ENCODE peak calls at places on chromosomes 5 and 9, in nine cellular contexts. One of them, this sample, is unnamed.

GRCh38 chr9:129161534-129161837 is 16.6 kb downstream of the IER5L start:
- DNase-seq in breast epithelium: no peak
- DNase-seq in GM23338: no peak
- DNase-seq in Panc1: no peak
- DNase-seq in stomach: no peak
- DNase-seq in prostate gland: no peak
- DNase-seq in suprapubic skin: no peak
- DNase-seq in transverse colon: no peak
- DNase-seq in H1: no peak
- DNase-seq in this sample: no peak

GRCh38 chr5:96036301-96036700 is 74.7 kb upstream of the ELL2 start:
- DNase-seq in H1: no peak
- DNase-seq in stomach: no peak
- DNase-seq in Panc1: no peak
- DNase-seq in breast epithelium: no peak
- DNase-seq in GM23338: no peak
- DNase-seq in prostate gland: no peak
- DNase-seq in suprapubic skin: no peak
- DNase-seq in transverse colon: no peak
- DNase-seq in this sample: no peak

GRCh38 chr5:99378443-99378842 is 449.6 kb upstream of the CHD1 start:
- DNase-seq in prostate gland: no peak
- DNase-seq in transverse colon: no peak
- DNase-seq in Panc1: no peak
- DNase-seq in breast epithelium: no peak
- DNase-seq in suprapubic skin: no peak
- DNase-seq in H1: no peak
- DNase-seq in stomach: no peak
- DNase-seq in GM23338: peak; percentile 21
- DNase-seq in this sample: no peak

GRCh38 chr9:81390802-81391456 is 298.4 kb downstream of the TLE1 start:
- DNase-seq in GM23338: no peak
- DNase-seq in stomach: no peak
- DNase-seq in transverse colon: no peak
- DNase-seq in suprapubic skin: no peak
- DNase-seq in Panc1: no peak
- DNase-seq in prostate gland: peak; percentile 47
- DNase-seq in breast epithelium: no peak
- DNase-seq in H1: no peak
- DNase-seq in this sample: no peak

GRCh38 chr9:17742065-17742464 is 163.2 kb downstream of the SH3GL2 start:
- DNase-seq in GM23338: peak; percentile 90
- DNase-seq in Panc1: no peak
- DNase-seq in transverse colon: no peak
- DNase-seq in stomach: no peak
- DNase-seq in H1: no peak
- DNase-seq in suprapubic skin: no peak
- DNase-seq in breast epithelium: no peak
- DNase-seq in prostate gland: no peak
- DNase-seq in this sample: no peak

GRCh38 chr5:96743065-96743768 is 64.5 kb downstream of the ERAP1 start:
- DNase-seq in H1: no peak
- DNase-seq in breast epithelium: no peak
- DNase-seq in Panc1: no peak
- DNase-seq in stomach: no peak
- DNase-seq in prostate gland: no peak
- DNase-seq in suprapubic skin: no peak
- DNase-seq in transverse colon: no peak
- DNase-seq in GM23338: peak; percentile 10
- DNase-seq in this sample: no peak

GRCh38 chr9:96884443-96884842 is 30.1 kb upstream of the ZNF782 start:
- DNase-seq in stomach: peak; percentile 47
- DNase-seq in GM23338: no peak
- DNase-seq in prostate gland: no peak
- DNase-seq in transverse colon: peak; percentile 50
- DNase-seq in suprapubic skin: no peak
- DNase-seq in breast epithelium: no peak
- DNase-seq in H1: no peak
- DNase-seq in Panc1: peak; percentile 45
- DNase-seq in this sample: no peak

GRCh38 chr5:137141779-137142178 is 357.3 kb downstream of the SPOCK1 start:
- DNase-seq in suprapubic skin: no peak
- DNase-seq in stomach: no peak
- DNase-seq in prostate gland: no peak
- DNase-seq in GM23338: no peak
- DNase-seq in breast epithelium: no peak
- DNase-seq in H1: no peak
- DNase-seq in transverse colon: no peak
- DNase-seq in Panc1: no peak
- DNase-seq in this sample: no peak

GRCh38 chr9:133122935-133123611 is 2.0 kb upstream of the RALGDS start:
- DNase-seq in breast epithelium: no peak
- DNase-seq in transverse colon: peak; percentile 30
- DNase-seq in suprapubic skin: peak; percentile 83
- DNase-seq in Panc1: no peak
- DNase-seq in prostate gland: no peak
- DNase-seq in H1: no peak
- DNase-seq in stomach: no peak
- DNase-seq in GM23338: peak; percentile 29
- DNase-seq in this sample: no peak

GRCh38 chr9:113331780-113332179 is 8.3 kb downstream of the WDR31 start:
- DNase-seq in transverse colon: no peak
- DNase-seq in Panc1: no peak
- DNase-seq in suprapubic skin: no peak
- DNase-seq in stomach: no peak
- DNase-seq in breast epithelium: no peak
- DNase-seq in GM23338: no peak
- DNase-seq in H1: no peak
- DNase-seq in prostate gland: no peak
- DNase-seq in this sample: no peak

GRCh38 chr9:76687861-76688374 is 76.3 kb upstream of the PCA3 start:
- DNase-seq in Panc1: no peak
- DNase-seq in transverse colon: no peak
- DNase-seq in stomach: peak; percentile 27
- DNase-seq in breast epithelium: no peak
- DNase-seq in prostate gland: no peak
- DNase-seq in H1: peak; percentile 23
- DNase-seq in GM23338: no peak
- DNase-seq in suprapubic skin: no peak
- DNase-seq in this sample: no peak

DNA sequence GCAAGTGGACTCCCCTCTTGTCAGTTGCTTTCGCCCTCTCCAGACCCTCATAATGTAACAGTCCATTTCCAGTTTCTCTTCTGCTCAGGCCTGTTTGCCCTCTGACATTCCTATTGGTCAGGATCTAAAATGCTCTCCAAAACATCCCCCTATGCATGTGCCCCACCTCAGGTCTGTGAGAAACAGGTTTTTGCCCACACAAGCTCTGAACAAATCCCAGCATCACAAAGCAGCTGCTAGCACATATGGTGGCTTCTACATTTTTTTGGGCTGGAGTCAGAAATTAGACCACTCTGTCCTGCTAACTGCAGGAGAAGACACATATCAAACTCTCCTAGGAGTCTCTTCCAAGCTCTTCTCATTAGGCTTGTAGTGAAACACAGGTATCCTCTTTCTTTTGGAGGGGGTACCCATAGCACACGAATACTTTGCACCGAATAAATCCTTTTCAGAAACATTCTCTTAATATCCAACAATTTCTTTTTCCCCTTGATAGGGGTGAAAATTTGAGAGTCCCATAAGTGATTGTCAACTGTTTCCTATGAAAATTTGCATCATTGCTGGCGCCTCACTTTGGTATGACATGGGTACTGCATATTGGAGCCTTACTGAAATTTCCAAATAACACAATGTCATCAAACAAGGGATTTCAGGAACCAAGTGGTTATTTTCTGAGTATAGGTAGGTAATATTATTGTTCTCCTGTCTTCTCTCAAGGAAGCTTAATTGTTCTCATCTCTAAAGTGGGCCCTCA is 19.3 kb upstream of the HSPA9 start:
- DNase-seq in GM23338: peak; percentile 39
- DNase-seq in Panc1: no peak
- DNase-seq in transverse colon: no peak
- DNase-seq in H1: no peak
- DNase-seq in stomach: no peak
- DNase-seq in breast epithelium: no peak
- DNase-seq in prostate gland: no peak
- DNase-seq in suprapubic skin: no peak
- DNase-seq in this sample: no peak
- H3K36me3 ChIP-seq in GM23338: no peaks in the 10 kb centered on the region
- H3K36me3 ChIP-seq in Panc1: no peaks in the 10 kb centered on the region
- H3K36me3 ChIP-seq in transverse colon: no peaks in the 10 kb centered on the region
- H3K36me3 ChIP-seq in H1: no peaks in the 10 kb centered on the region
- H3K36me3 ChIP-seq in stomach: no peaks in the 10 kb centered on the region
- H3K36me3 ChIP-seq in breast epithelium: no peaks in the 10 kb centered on the region
- H3K36me3 ChIP-seq in prostate gland: no peaks in the 10 kb centered on the region
- H3K36me3 ChIP-seq in suprapubic skin: no peaks in the 10 kb centered on the region
- H3K36me3 ChIP-seq in this sample: no peaks in the 10 kb centered on the region

GRCh38 chr9:91143162-91143561 is 218.6 kb downstream of the AUH start:
- DNase-seq in prostate gland: no peak
- DNase-seq in breast epithelium: no peak
- DNase-seq in stomach: no peak
- DNase-seq in GM23338: no peak
- DNase-seq in suprapubic skin: no peak
- DNase-seq in Panc1: no peak
- DNase-seq in transverse colon: no peak
- DNase-seq in H1: no peak
- DNase-seq in this sample: no peak

GRCh38 chr9:91143642-91144041 is 218.1 kb downstream of the AUH start:
- DNase-seq in suprapubic skin: no peak
- DNase-seq in GM23338: no peak
- DNase-seq in transverse colon: no peak
- DNase-seq in breast epithelium: no peak
- DNase-seq in stomach: no peak
- DNase-seq in prostate gland: no peak
- DNase-seq in Panc1: no peak
- DNase-seq in H1: no peak
- DNase-seq in this sample: no peak

GRCh38 chr9:91138760-91139159 is 223.0 kb downstream of the AUH start:
- DNase-seq in Panc1: no peak
- DNase-seq in GM23338: no peak
- DNase-seq in H1: no peak
- DNase-seq in prostate gland: no peak
- DNase-seq in transverse colon: no peak
- DNase-seq in stomach: no peak
- DNase-seq in suprapubic skin: no peak
- DNase-seq in breast epithelium: no peak
- DNase-seq in this sample: no peak

GRCh38 chr9:91144782-91145181 is 216.9 kb downstream of the AUH start:
- DNase-seq in suprapubic skin: no peak
- DNase-seq in Panc1: no peak
- DNase-seq in GM23338: no peak
- DNase-seq in transverse colon: no peak
- DNase-seq in H1: no peak
- DNase-seq in breast epithelium: no peak
- DNase-seq in stomach: no peak
- DNase-seq in prostate gland: no peak
- DNase-seq in this sample: no peak

GRCh38 chr9:91141407-91141973 is 220.2 kb downstream of the AUH start:
- DNase-seq in Panc1: no peak
- DNase-seq in prostate gland: no peak
- DNase-seq in breast epithelium: no peak
- DNase-seq in GM23338: no peak
- DNase-seq in suprapubic skin: no peak
- DNase-seq in H1: no peak
- DNase-seq in stomach: no peak
- DNase-seq in transverse colon: no peak
- DNase-seq in this sample: no peak
- TF ChIP-seq POLR2AphosphoS5 in Panc1: no peak
- TF ChIP-seq POLR2AphosphoS5 in prostate gland: no peak
- TF ChIP-seq POLR2AphosphoS5 in breast epithelium: no peak
- TF ChIP-seq POLR2AphosphoS5 in GM23338: no peak
- TF ChIP-seq POLR2AphosphoS5 in suprapubic skin: no peak
- TF ChIP-seq POLR2AphosphoS5 in H1: no peak
- TF ChIP-seq POLR2AphosphoS5 in stomach: no peak
- TF ChIP-seq POLR2AphosphoS5 in transverse colon: no peak
- TF ChIP-seq POLR2AphosphoS5 in this sample: no peak

GRCh38 chr9:27554712-27555111 is 18.6 kb downstream of the C9orf72 start:
- DNase-seq in breast epithelium: no peak
- DNase-seq in GM23338: no peak
- DNase-seq in H1: no peak
- DNase-seq in transverse colon: no peak
- DNase-seq in prostate gland: no peak
- DNase-seq in stomach: no peak
- DNase-seq in Panc1: no peak
- DNase-seq in suprapubic skin: no peak
- DNase-seq in this sample: no peak
- H3K36me3 ChIP-seq in breast epithelium: peaks cover 2% of the 10 kb centered on the region
- H3K36me3 ChIP-seq in GM23338: peaks cover 26% of the 10 kb centered on the region
- H3K36me3 ChIP-seq in H1: peaks cover 6% of the 10 kb centered on the region
- H3K36me3 ChIP-seq in transverse colon: no peaks in the 10 kb centered on the region
- H3K36me3 ChIP-seq in prostate gland: no peaks in the 10 kb centered on the region
- H3K36me3 ChIP-seq in stomach: peaks cover 100% of the 10 kb centered on the region
- H3K36me3 ChIP-seq in Panc1: no peaks in the 10 kb centered on the region
- H3K36me3 ChIP-seq in suprapubic skin: peaks cover 56% of the 10 kb centered on the region
- H3K36me3 ChIP-seq in this sample: peaks cover 7% of the 10 kb centered on the region

GRCh38 chr5:164132358-164132757 is 626.9 kb downstream of the MAT2B start:
- DNase-seq in breast epithelium: no peak
- DNase-seq in GM23338: no peak
- DNase-seq in transverse colon: no peak
- DNase-seq in stomach: no peak
- DNase-seq in suprapubic skin: no peak
- DNase-seq in H1: no peak
- DNase-seq in prostate gland: no peak
- DNase-seq in Panc1: no peak
- DNase-seq in this sample: no peak
- TF ChIP-seq POLR2AphosphoS5 in breast epithelium: no peak
- TF ChIP-seq POLR2AphosphoS5 in GM23338: no peak
- TF ChIP-seq POLR2AphosphoS5 in transverse colon: no peak
- TF ChIP-seq POLR2AphosphoS5 in stomach: no peak
- TF ChIP-seq POLR2AphosphoS5 in suprapubic skin: no peak
- TF ChIP-seq POLR2AphosphoS5 in H1: no peak
- TF ChIP-seq POLR2AphosphoS5 in prostate gland: no peak
- TF ChIP-seq POLR2AphosphoS5 in Panc1: no peak
- TF ChIP-seq POLR2AphosphoS5 in this sample: no peak

DNA sequence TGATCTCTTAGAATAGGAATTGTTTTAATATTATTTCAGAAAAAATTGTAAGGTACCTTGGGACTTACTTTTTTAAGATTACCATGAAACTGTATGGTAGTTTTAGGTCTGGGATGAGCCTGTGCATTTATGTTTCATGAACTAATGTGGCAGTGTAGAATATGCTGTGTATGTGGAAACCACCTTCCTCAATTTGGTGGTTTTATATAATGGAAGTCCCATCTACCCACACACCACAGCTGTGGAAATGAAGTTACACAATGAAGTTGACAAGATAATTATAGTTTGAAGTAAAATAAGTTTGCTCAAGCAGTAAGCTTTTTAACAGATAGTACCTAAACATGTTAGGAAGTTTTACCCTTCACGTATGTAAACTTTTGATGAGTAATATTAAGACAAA is 24.4 kb downstream of the WDR36 start:
- DNase-seq in GM23338: no peak
- DNase-seq in transverse colon: no peak
- DNase-seq in breast epithelium: no peak
- DNase-seq in suprapubic skin: no peak
- DNase-seq in Panc1: no peak
- DNase-seq in prostate gland: no peak
- DNase-seq in stomach: no peak
- DNase-seq in H1: no peak
- DNase-seq in this sample: no peak
- H3K36me3 ChIP-seq in GM23338: peaks cover 26% of the 10 kb centered on the region
- H3K36me3 ChIP-seq in transverse colon: no peaks in the 10 kb centered on the region
- H3K36me3 ChIP-seq in breast epithelium: peaks cover 6% of the 10 kb centered on the region
- H3K36me3 ChIP-seq in suprapubic skin: peaks cover 43% of the 10 kb centered on the region
- H3K36me3 ChIP-seq in Panc1: peaks cover 47% of the 10 kb centered on the region
- H3K36me3 ChIP-seq in prostate gland: peaks cover 4% of the 10 kb centered on the region
- H3K36me3 ChIP-seq in stomach: peaks cover 71% of the 10 kb centered on the region
- H3K36me3 ChIP-seq in H1: peaks cover 2% of the 10 kb centered on the region
- H3K36me3 ChIP-seq in this sample: peaks cover 14% of the 10 kb centered on the region

This sample was measured in spleen.